ENCODE peak calls at places on chromosomes 7 and 10, in four cellular contexts. A is CD4-positive, CD25-positive, alpha-beta regulatory T cell; U is T-helper 9 cell; D is T-helper 2 cell. N is an unnamed sample.

GRCh38 chr7:1649751-1650326 is 20.2 kb upstream of the ELFN1 start:
- DNase-seq in A (no peak), U (no peak), D (no peak), N (no peak)

GRCh38 chr10:13337827-13338196 is 10.3 kb downstream of the SEPHS1 start:
- DNase-seq in A (no peak), U (no peak), D (no peak), N (no peak)

GRCh38 chr10:75395171-75395954 is 6.2 kb downstream of the ZNF503 start:
- DNase-seq in A (no peak), U (no peak), D (no peak), N (no peak)

GRCh38 chr10:117001144-117001543 is 3.8 kb downstream of the SHTN1 start:
- DNase-seq in A (no peak), U (no peak), D (no peak), N (no peak)

GRCh38 chr7:4149236-4149635 is 532.9 kb upstream of the FOXK1 start:
- DNase-seq in A (no peak), U (no peak), D (no peak), N (no peak)

GRCh38 chr10:52443419-52444388 is 129.6 kb downstream of the DKK1 start:
- DNase-seq in A (no peak), U (no peak), D (no peak), N (no peak)

GRCh38 chr7:92753614-92754013 is 82.8 kb downstream of the CDK6 start:
- DNase-seq in A (no peak), U (no peak), D (no peak), N (no peak)

GRCh38 chr10:79502561-79503309 is 9.6 kb upstream of the EIF5AL1 start:
- DNase-seq in A (no peak), U (no peak), D (no peak), N (no peak)

GRCh38 chr7:125423444-125424155 is 494.0 kb upstream of the POT1 start:
- DNase-seq in A (no peak), U (no peak), D (peak; percentile 75), N (no peak)